ENCODE peak calls at places on chromosomes 4 and X, in nine cellular contexts. One of them, this sample, is unnamed.

GRCh38 chr4:141346144-141346543 is 125.4 kb downstream of the ZNF330 start:
- DNase-seq in right lobe of liver: peak; percentile 64
- DNase-seq in AG09309: no peak
- DNase-seq in IMR-90: peak; percentile 74
- DNase-seq in pancreas: no peak
- DNase-seq in dorsolateral prefrontal cortex: peak; percentile 22
- DNase-seq in fibroblast of mammary gland: peak; percentile 68
- DNase-seq in fibroblast of pulmonary artery: peak; percentile 84
- DNase-seq in fibroblast of the aortic adventitia: peak; percentile 80
- DNase-seq in this sample: peak; percentile 77

GRCh38 chr4:8392591-8393190 is 47.8 kb downstream of the ACOX3 start:
- DNase-seq in right lobe of liver: no peak
- DNase-seq in AG09309: no peak
- DNase-seq in IMR-90: peak; percentile 4
- DNase-seq in pancreas: no peak
- DNase-seq in dorsolateral prefrontal cortex: no peak
- DNase-seq in fibroblast of mammary gland: peak; percentile 17
- DNase-seq in fibroblast of pulmonary artery: no peak
- DNase-seq in fibroblast of the aortic adventitia: no peak
- DNase-seq in this sample: peak; percentile 29

GRCh38 chr4:153611679-153612078 is 72.4 kb upstream of the TLR2 start:
- DNase-seq in right lobe of liver: no peak
- DNase-seq in AG09309: no peak
- DNase-seq in IMR-90: peak; percentile 68
- DNase-seq in pancreas: no peak
- DNase-seq in dorsolateral prefrontal cortex: no peak
- DNase-seq in fibroblast of mammary gland: peak; percentile 32
- DNase-seq in fibroblast of pulmonary artery: peak; percentile 58
- DNase-seq in fibroblast of the aortic adventitia: peak; percentile 37
- DNase-seq in this sample: peak; percentile 38

GRCh38 chrX:153430796-153431195 is 15.1 kb downstream of the TREX2 start:
- DNase-seq in right lobe of liver: no peak
- DNase-seq in AG09309: no peak
- DNase-seq in IMR-90: no peak
- DNase-seq in pancreas: no peak
- DNase-seq in dorsolateral prefrontal cortex: no peak
- DNase-seq in fibroblast of mammary gland: no peak
- DNase-seq in fibroblast of pulmonary artery: no peak
- DNase-seq in fibroblast of the aortic adventitia: no peak
- DNase-seq in this sample: no peak

GRCh38 chr4:163755013-163755412 is 260.5 kb downstream of the TMA16 start:
- DNase-seq in right lobe of liver: no peak
- DNase-seq in AG09309: peak; percentile 3
- DNase-seq in IMR-90: peak; percentile 43
- DNase-seq in pancreas: no peak
- DNase-seq in dorsolateral prefrontal cortex: no peak
- DNase-seq in fibroblast of mammary gland: peak; percentile 50
- DNase-seq in fibroblast of pulmonary artery: no peak
- DNase-seq in fibroblast of the aortic adventitia: peak; percentile 0
- DNase-seq in this sample: peak; percentile 3

GRCh38 chr4:23856630-23857029 is 33.2 kb downstream of the PPARGC1A start:
- DNase-seq in right lobe of liver: peak; percentile 60
- DNase-seq in AG09309: no peak
- DNase-seq in IMR-90: no peak
- DNase-seq in pancreas: peak; percentile 62
- DNase-seq in dorsolateral prefrontal cortex: no peak
- DNase-seq in fibroblast of mammary gland: no peak
- DNase-seq in fibroblast of pulmonary artery: no peak
- DNase-seq in fibroblast of the aortic adventitia: no peak
- DNase-seq in this sample: no peak

GRCh38 chr4:149638073-149638472 is 177.6 kb downstream of the IQCM start:
- DNase-seq in right lobe of liver: no peak
- DNase-seq in AG09309: no peak
- DNase-seq in IMR-90: peak; percentile 25
- DNase-seq in pancreas: no peak
- DNase-seq in dorsolateral prefrontal cortex: no peak
- DNase-seq in fibroblast of mammary gland: peak; percentile 49
- DNase-seq in fibroblast of pulmonary artery: peak; percentile 26
- DNase-seq in fibroblast of the aortic adventitia: no peak
- DNase-seq in this sample: no peak

GRCh38 chrX:142327182-142327581 is 122.1 kb upstream of the MAGEC2 start:
- DNase-seq in right lobe of liver: no peak
- DNase-seq in AG09309: no peak
- DNase-seq in IMR-90: no peak
- DNase-seq in pancreas: no peak
- DNase-seq in dorsolateral prefrontal cortex: no peak
- DNase-seq in fibroblast of mammary gland: no peak
- DNase-seq in fibroblast of pulmonary artery: no peak
- DNase-seq in fibroblast of the aortic adventitia: no peak
- DNase-seq in this sample: no peak

GRCh38 chr4:188754372-188755002 is 615.2 kb downstream of the TRIML1 start:
- DNase-seq in right lobe of liver: no peak
- DNase-seq in AG09309: no peak
- DNase-seq in IMR-90: no peak
- DNase-seq in pancreas: peak; percentile 44
- DNase-seq in dorsolateral prefrontal cortex: no peak
- DNase-seq in fibroblast of mammary gland: no peak
- DNase-seq in fibroblast of pulmonary artery: no peak
- DNase-seq in fibroblast of the aortic adventitia: no peak
- DNase-seq in this sample: no peak
- H3K4me3 ChIP-seq in right lobe of liver: no peak overlapping the region
- H3K4me3 ChIP-seq in AG09309: no peak overlapping the region
- H3K4me3 ChIP-seq in IMR-90: no peak overlapping the region
- H3K4me3 ChIP-seq in pancreas: no peak overlapping the region
- H3K4me3 ChIP-seq in dorsolateral prefrontal cortex: no peak overlapping the region
- H3K4me3 ChIP-seq in fibroblast of mammary gland: no peak overlapping the region
- H3K4me3 ChIP-seq in fibroblast of pulmonary artery: no peak overlapping the region
- H3K4me3 ChIP-seq in fibroblast of the aortic adventitia: no peak overlapping the region
- H3K4me3 ChIP-seq in this sample: no peak overlapping the region

GRCh38 chr4:175536852-175537453 is 275.1 kb downstream of the GPM6A start:
- DNase-seq in right lobe of liver: no peak
- DNase-seq in AG09309: peak; percentile 46
- DNase-seq in IMR-90: peak; percentile 62
- DNase-seq in pancreas: no peak
- DNase-seq in dorsolateral prefrontal cortex: no peak
- DNase-seq in fibroblast of mammary gland: peak; percentile 80
- DNase-seq in fibroblast of pulmonary artery: peak; percentile 83
- DNase-seq in fibroblast of the aortic adventitia: peak; percentile 87
- DNase-seq in this sample: peak; percentile 40
- TF ChIP-seq CTCF in right lobe of liver: peak; percentile 42
- TF ChIP-seq CTCF in AG09309: peak; percentile 35
- TF ChIP-seq CTCF in IMR-90: peak; percentile 58
- TF ChIP-seq CTCF in pancreas: no peak
- TF ChIP-seq CTCF in dorsolateral prefrontal cortex: peak; percentile 62
- TF ChIP-seq CTCF in fibroblast of mammary gland: peak; percentile 59
- TF ChIP-seq CTCF in fibroblast of pulmonary artery: peak; percentile 57
- TF ChIP-seq CTCF in fibroblast of the aortic adventitia: peak; percentile 52
- TF ChIP-seq CTCF in this sample: peak; percentile 24

GRCh38 chrX:12946838-12947544 is 27.9 kb upstream of the TMSB4X start:
- DNase-seq in right lobe of liver: peak; percentile 66
- DNase-seq in AG09309: peak; percentile 35
- DNase-seq in IMR-90: peak; percentile 82
- DNase-seq in pancreas: no peak
- DNase-seq in dorsolateral prefrontal cortex: peak; percentile 45
- DNase-seq in fibroblast of mammary gland: peak; percentile 83
- DNase-seq in fibroblast of pulmonary artery: peak; percentile 93
- DNase-seq in fibroblast of the aortic adventitia: peak; percentile 97
- DNase-seq in this sample: peak; percentile 86
- H3K4me3 ChIP-seq in right lobe of liver: no peak overlapping the region
- H3K4me3 ChIP-seq in AG09309: no peak overlapping the region
- H3K4me3 ChIP-seq in IMR-90: no peak overlapping the region
- H3K4me3 ChIP-seq in pancreas: no peak overlapping the region
- H3K4me3 ChIP-seq in dorsolateral prefrontal cortex: no peak overlapping the region
- H3K4me3 ChIP-seq in fibroblast of mammary gland: no peak overlapping the region
- H3K4me3 ChIP-seq in fibroblast of pulmonary artery: no peak overlapping the region
- H3K4me3 ChIP-seq in fibroblast of the aortic adventitia: no peak overlapping the region
- H3K4me3 ChIP-seq in this sample: no peak overlapping the region

DNA sequence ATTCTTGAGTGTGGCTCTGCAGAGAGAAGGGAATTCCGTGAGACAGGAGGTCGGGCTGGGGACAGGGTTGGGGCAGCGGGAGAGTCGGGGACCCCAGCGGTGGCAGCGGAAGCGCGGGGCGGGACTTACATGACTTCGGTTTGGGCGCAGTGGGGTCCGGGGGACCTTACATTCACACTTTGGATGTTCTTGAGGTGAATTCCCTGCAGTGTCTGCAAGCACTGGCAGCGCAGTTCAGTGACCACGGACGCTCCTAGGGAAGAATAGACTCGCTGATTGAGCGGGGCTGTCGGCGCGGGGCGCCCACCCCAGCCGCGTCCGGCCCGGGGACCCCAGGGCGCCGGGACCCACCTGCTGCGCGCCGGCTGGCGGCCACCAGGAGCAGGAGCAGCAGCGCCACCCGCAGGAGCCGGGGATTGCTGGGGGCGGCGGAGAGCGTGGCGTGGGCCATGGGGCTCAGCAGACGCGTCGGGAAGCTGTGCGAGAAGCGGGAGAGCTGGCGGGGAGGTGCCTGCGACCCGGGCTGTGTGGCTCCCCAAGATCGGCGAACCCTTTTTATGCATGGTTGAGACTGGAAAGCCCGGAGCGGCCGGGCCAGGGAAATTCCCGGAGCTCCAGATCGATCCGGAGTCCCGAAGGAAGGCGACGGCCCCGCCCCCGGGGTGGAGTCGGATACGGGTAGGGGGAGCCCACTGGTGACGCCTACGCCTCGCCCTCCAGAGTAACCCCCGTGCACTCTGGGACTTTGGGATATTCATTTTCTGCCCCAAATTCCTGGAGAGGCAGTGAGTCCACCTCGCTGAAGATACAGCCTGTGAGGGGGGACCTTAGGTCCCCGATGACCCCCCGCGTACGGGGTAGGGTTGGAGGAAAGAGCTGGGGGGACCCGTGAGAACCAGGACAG is at the start of gene CXCL3:
- DNase-seq in right lobe of liver: peak; percentile 84
- DNase-seq in AG09309: no peak
- DNase-seq in IMR-90: peak; percentile 40
- DNase-seq in pancreas: peak; percentile 89
- DNase-seq in dorsolateral prefrontal cortex: peak; percentile 16
- DNase-seq in fibroblast of mammary gland: peak; percentile 63
- DNase-seq in fibroblast of pulmonary artery: peak; percentile 71
- DNase-seq in fibroblast of the aortic adventitia: peak; percentile 74
- DNase-seq in this sample: peak; percentile 55
- TF ChIP-seq CTCF in right lobe of liver: peak; percentile 48
- TF ChIP-seq CTCF in AG09309: peak; percentile 31
- TF ChIP-seq CTCF in IMR-90: peak; percentile 48
- TF ChIP-seq CTCF in pancreas: peak; percentile 19
- TF ChIP-seq CTCF in dorsolateral prefrontal cortex: no peak
- TF ChIP-seq CTCF in fibroblast of mammary gland: no peak
- TF ChIP-seq CTCF in fibroblast of pulmonary artery: no peak
- TF ChIP-seq CTCF in fibroblast of the aortic adventitia: peak; percentile 24
- TF ChIP-seq CTCF in this sample: peak; percentile 25

GRCh38 chr4:55553442-55553841 is 6.7 kb upstream of the CLOCK start:
- DNase-seq in right lobe of liver: peak; percentile 48
- DNase-seq in AG09309: peak; percentile 44
- DNase-seq in IMR-90: no peak
- DNase-seq in pancreas: no peak
- DNase-seq in dorsolateral prefrontal cortex: no peak
- DNase-seq in fibroblast of mammary gland: peak; percentile 90
- DNase-seq in fibroblast of pulmonary artery: peak; percentile 59
- DNase-seq in fibroblast of the aortic adventitia: peak; percentile 78
- DNase-seq in this sample: peak; percentile 93
- H3K4me3 ChIP-seq in right lobe of liver: no peak overlapping the region
- H3K4me3 ChIP-seq in AG09309: peak overlapping the region; percentile 28
- H3K4me3 ChIP-seq in IMR-90: no peak overlapping the region
- H3K4me3 ChIP-seq in pancreas: peak overlapping the region; percentile 15
- H3K4me3 ChIP-seq in dorsolateral prefrontal cortex: peak overlapping the region; percentile 35
- H3K4me3 ChIP-seq in fibroblast of mammary gland: peak overlapping the region; percentile 42
- H3K4me3 ChIP-seq in fibroblast of pulmonary artery: peak overlapping the region; percentile 16
- H3K4me3 ChIP-seq in fibroblast of the aortic adventitia: peak overlapping the region; percentile 43
- H3K4me3 ChIP-seq in this sample: peak overlapping the region; percentile 53

This sample was measured in fibroblast of villous mesenchyme.